ENCODE peak calls at places on chromosomes 5 and 9, in seven cellular contexts. One of them, this sample, is unnamed. For H3K27me3 and H3K36me3, the result is how much of the 10 kb centered on the place peaks cover.

GRCh38 chr5:177109810-177110209 is 23.1 kb downstream of the FGFR4 start:
- DNase-seq in WERI-Rb-1: no peak
- DNase-seq in PC-9: no peak
- DNase-seq in Peyer's patch: no peak
- DNase-seq in right atrium auricular region: no peak
- DNase-seq in fibroblast of lung: no peak
- DNase-seq in right lobe of liver: no peak
- DNase-seq in this sample: no peak

GRCh38 chr9:38388283-38389223 is 3.9 kb upstream of the ALDH1B1 start:
- DNase-seq in WERI-Rb-1: peak
- DNase-seq in PC-9: no peak
- DNase-seq in Peyer's patch: no peak
- DNase-seq in right atrium auricular region: no peak
- DNase-seq in fibroblast of lung: peak
- DNase-seq in right lobe of liver: peak
- DNase-seq in this sample: no peak

GRCh38 chr9:16515879-16516289 is 354.6 kb downstream of the BNC2 start:
- DNase-seq in WERI-Rb-1: no peak
- DNase-seq in PC-9: no peak
- DNase-seq in Peyer's patch: no peak
- DNase-seq in right atrium auricular region: no peak
- DNase-seq in fibroblast of lung: peak
- DNase-seq in right lobe of liver: no peak
- DNase-seq in this sample: peak

GRCh38 chr9:108991479-108991878 is 21.8 kb downstream of the CTNNAL1 start:
- DNase-seq in WERI-Rb-1: peak
- DNase-seq in PC-9: no peak
- DNase-seq in Peyer's patch: no peak
- DNase-seq in right atrium auricular region: no peak
- DNase-seq in fibroblast of lung: no peak
- DNase-seq in right lobe of liver: no peak
- DNase-seq in this sample: no peak

GRCh38 chr5:180783340-180784052 is 19.1 kb downstream of the MGAT1 start:
- DNase-seq in WERI-Rb-1: no peak
- DNase-seq in PC-9: no peak
- DNase-seq in Peyer's patch: no peak
- DNase-seq in right atrium auricular region: no peak
- DNase-seq in fibroblast of lung: no peak
- DNase-seq in right lobe of liver: no peak
- DNase-seq in this sample: no peak

GRCh38 chr5:2381861-2382260 is 369.6 kb downstream of the IRX2 start:
- DNase-seq in WERI-Rb-1: no peak
- DNase-seq in PC-9: no peak
- DNase-seq in Peyer's patch: no peak
- DNase-seq in right atrium auricular region: no peak
- DNase-seq in fibroblast of lung: no peak
- DNase-seq in right lobe of liver: no peak
- DNase-seq in this sample: no peak

GRCh38 chr9:122389799-122390481 is 19.1 kb downstream of the PTGS1 start:
- DNase-seq in WERI-Rb-1: no peak
- DNase-seq in PC-9: peak
- DNase-seq in Peyer's patch: peak
- DNase-seq in right atrium auricular region: peak
- DNase-seq in fibroblast of lung: no peak
- DNase-seq in right lobe of liver: no peak
- DNase-seq in this sample: peak

GRCh38 chr9:109519366-109519765 is 21.3 kb upstream of the PTPN3 start:
- DNase-seq in WERI-Rb-1: no peak
- DNase-seq in PC-9: no peak
- DNase-seq in Peyer's patch: no peak
- DNase-seq in right atrium auricular region: no peak
- DNase-seq in fibroblast of lung: no peak
- DNase-seq in right lobe of liver: no peak
- DNase-seq in this sample: no peak

GRCh38 chr5:145908206-145908945 is 28.0 kb upstream of the SH3RF2 start:
- DNase-seq in WERI-Rb-1: no peak
- DNase-seq in PC-9: no peak
- DNase-seq in Peyer's patch: no peak
- DNase-seq in right atrium auricular region: no peak
- DNase-seq in fibroblast of lung: no peak
- DNase-seq in right lobe of liver: no peak
- DNase-seq in this sample: peak

GRCh38 chr9:19967567-19968459 is 179.0 kb upstream of the SLC24A2 start:
- DNase-seq in WERI-Rb-1: peak
- DNase-seq in PC-9: no peak
- DNase-seq in Peyer's patch: no peak
- DNase-seq in right atrium auricular region: no peak
- DNase-seq in fibroblast of lung: no peak
- DNase-seq in right lobe of liver: no peak
- DNase-seq in this sample: peak

GRCh38 chr9:33884856-33885701 is 68.1 kb downstream of the UBE2R2 start:
- DNase-seq in WERI-Rb-1: no peak
- DNase-seq in PC-9: peak
- DNase-seq in Peyer's patch: no peak
- DNase-seq in right atrium auricular region: no peak
- DNase-seq in fibroblast of lung: peak
- DNase-seq in right lobe of liver: no peak
- DNase-seq in this sample: no peak

GRCh38 chr5:160486573-160486972 is 64.9 kb downstream of the PTTG1 start:
- DNase-seq in WERI-Rb-1: no peak
- DNase-seq in PC-9: no peak
- DNase-seq in Peyer's patch: peak
- DNase-seq in right atrium auricular region: no peak
- DNase-seq in fibroblast of lung: no peak
- DNase-seq in right lobe of liver: no peak
- DNase-seq in this sample: no peak

GRCh38 chr9:113631093-113631765 is 167.7 kb downstream of the RGS3 start:
- DNase-seq in WERI-Rb-1: no peak
- DNase-seq in PC-9: no peak
- DNase-seq in Peyer's patch: peak
- DNase-seq in right atrium auricular region: no peak
- DNase-seq in fibroblast of lung: no peak
- DNase-seq in right lobe of liver: no peak
- DNase-seq in this sample: peak

GRCh38 chr5:61280766-61281427 is 51.2 kb upstream of the ZSWIM6 start:
- DNase-seq in WERI-Rb-1: no peak
- DNase-seq in PC-9: no peak
- DNase-seq in Peyer's patch: peak
- DNase-seq in right atrium auricular region: no peak
- DNase-seq in fibroblast of lung: no peak
- DNase-seq in right lobe of liver: no peak
- DNase-seq in this sample: no peak

GRCh38 chr5:117621921-117622320 is 1047.3 kb upstream of the SEMA6A start:
- DNase-seq in WERI-Rb-1: no peak
- DNase-seq in PC-9: no peak
- DNase-seq in Peyer's patch: no peak
- DNase-seq in right atrium auricular region: no peak
- DNase-seq in fibroblast of lung: no peak
- DNase-seq in right lobe of liver: no peak
- DNase-seq in this sample: no peak

GRCh38 chr9:9521033-9521779 is 1091.6 kb downstream of the PTPRD start:
- DNase-seq in WERI-Rb-1: no peak
- DNase-seq in PC-9: no peak
- DNase-seq in Peyer's patch: no peak
- DNase-seq in right atrium auricular region: no peak
- DNase-seq in fibroblast of lung: no peak
- DNase-seq in right lobe of liver: no peak
- DNase-seq in this sample: no peak

GRCh38 chr5:154575869-154576806 is 98.1 kb upstream of the HAND1 start:
- DNase-seq in WERI-Rb-1: peak
- DNase-seq in PC-9: no peak
- DNase-seq in Peyer's patch: no peak
- DNase-seq in right atrium auricular region: no peak
- DNase-seq in fibroblast of lung: no peak
- DNase-seq in right lobe of liver: no peak
- DNase-seq in this sample: peak

GRCh38 chr9:2524601-2525000 is 97.0 kb upstream of the VLDLR start:
- DNase-seq in WERI-Rb-1: no peak
- DNase-seq in PC-9: no peak
- DNase-seq in Peyer's patch: no peak
- DNase-seq in right atrium auricular region: no peak
- DNase-seq in fibroblast of lung: no peak
- DNase-seq in right lobe of liver: no peak
- DNase-seq in this sample: no peak

GRCh38 chr9:91905958-91906585 is 44.0 kb downstream of the ROR2 start:
- DNase-seq in WERI-Rb-1: no peak
- DNase-seq in PC-9: peak
- DNase-seq in Peyer's patch: peak
- DNase-seq in right atrium auricular region: no peak
- DNase-seq in fibroblast of lung: no peak
- DNase-seq in right lobe of liver: no peak
- DNase-seq in this sample: no peak

GRCh38 chr5:1892211-1892610 is 9.5 kb upstream of the IRX4 start:
- DNase-seq in WERI-Rb-1: no peak
- DNase-seq in PC-9: no peak
- DNase-seq in Peyer's patch: no peak
- DNase-seq in right atrium auricular region: no peak
- DNase-seq in fibroblast of lung: no peak
- DNase-seq in right lobe of liver: peak
- DNase-seq in this sample: peak

GRCh38 chr5:21862986-21863385 is 990.2 kb downstream of the CDH12 start:
- DNase-seq in WERI-Rb-1: no peak
- DNase-seq in PC-9: no peak
- DNase-seq in Peyer's patch: no peak
- DNase-seq in right atrium auricular region: no peak
- DNase-seq in fibroblast of lung: no peak
- DNase-seq in right lobe of liver: no peak
- DNase-seq in this sample: no peak

GRCh38 chr5:7629559-7629958 is 221.4 kb downstream of the CFAP90 start:
- DNase-seq in WERI-Rb-1: peak
- DNase-seq in PC-9: no peak
- DNase-seq in Peyer's patch: no peak
- DNase-seq in right atrium auricular region: no peak
- DNase-seq in fibroblast of lung: no peak
- DNase-seq in right lobe of liver: no peak
- DNase-seq in this sample: no peak

GRCh38 chr5:138351056-138351455 is 1.4 kb upstream of the KDM3B start:
- DNase-seq in WERI-Rb-1: no peak
- DNase-seq in PC-9: no peak
- DNase-seq in Peyer's patch: no peak
- DNase-seq in right atrium auricular region: no peak
- DNase-seq in fibroblast of lung: peak
- DNase-seq in right lobe of liver: no peak
- DNase-seq in this sample: no peak
- H3K27me3 ChIP-seq in WERI-Rb-1: under half
- H3K27me3 ChIP-seq in PC-9: under half
- H3K27me3 ChIP-seq in Peyer's patch: under half
- H3K27me3 ChIP-seq in right atrium auricular region: under half
- H3K27me3 ChIP-seq in fibroblast of lung: under half
- H3K27me3 ChIP-seq in right lobe of liver: under half
- H3K27me3 ChIP-seq in this sample: under half

DNA sequence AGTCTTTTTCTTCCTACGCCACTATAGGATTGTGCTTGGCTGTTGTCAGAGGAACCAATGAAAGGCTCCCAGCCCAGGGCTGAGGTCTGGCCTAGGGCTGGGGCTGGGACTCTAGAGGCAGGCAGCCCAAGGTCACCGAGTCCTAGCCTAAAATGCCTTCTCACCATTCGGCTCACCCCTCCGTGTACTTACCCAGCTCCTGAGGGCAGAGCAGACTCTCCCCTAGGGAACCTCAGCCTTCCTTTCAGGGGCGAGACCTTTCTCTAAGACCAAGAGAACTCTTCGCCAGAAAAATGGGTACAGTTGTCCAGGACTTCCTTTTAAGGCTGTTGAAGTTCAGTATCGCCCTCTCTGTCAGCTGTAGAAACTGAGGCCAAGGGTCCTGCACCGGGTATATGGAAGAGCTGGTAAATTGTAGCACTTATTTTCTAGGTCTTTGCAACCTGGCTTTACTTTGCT is 1.7 kb upstream of the SPRY4 start:
- DNase-seq in WERI-Rb-1: no peak
- DNase-seq in PC-9: no peak
- DNase-seq in Peyer's patch: no peak
- DNase-seq in right atrium auricular region: no peak
- DNase-seq in fibroblast of lung: peak
- DNase-seq in right lobe of liver: no peak
- DNase-seq in this sample: no peak
- H3K4me3 ChIP-seq in WERI-Rb-1: peak
- H3K4me3 ChIP-seq in PC-9: peak
- H3K4me3 ChIP-seq in Peyer's patch: peak
- H3K4me3 ChIP-seq in right atrium auricular region: peak
- H3K4me3 ChIP-seq in fibroblast of lung: peak
- H3K4me3 ChIP-seq in right lobe of liver: peak
- H3K4me3 ChIP-seq in this sample: peak

DNA sequence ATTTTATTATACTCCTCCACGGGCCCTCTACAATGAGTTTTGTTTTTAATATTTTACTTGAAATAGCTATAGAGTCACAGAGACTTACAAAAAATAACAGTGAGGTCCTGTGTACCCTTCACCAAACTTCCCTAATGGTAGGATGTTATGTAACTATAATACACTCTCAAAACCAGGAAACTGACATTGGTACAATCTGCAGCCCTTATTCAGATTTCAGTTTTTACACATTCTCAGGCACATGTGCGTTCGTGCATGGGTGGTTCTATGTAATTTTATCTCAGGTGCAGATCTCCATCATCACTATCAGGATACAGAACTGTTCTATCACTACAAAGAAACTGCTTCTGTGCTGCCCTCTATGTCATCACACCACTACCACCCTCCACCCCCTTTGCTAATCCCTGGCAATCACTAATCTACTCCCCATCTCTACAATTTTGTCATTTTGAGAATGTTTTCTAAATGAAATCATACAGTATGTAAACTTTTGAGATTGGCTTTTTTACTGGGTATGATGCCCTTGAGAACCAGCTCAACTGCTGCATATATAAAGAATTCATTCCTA is 16.4 kb downstream of the RAB14 start:
- DNase-seq in WERI-Rb-1: no peak
- DNase-seq in PC-9: no peak
- DNase-seq in Peyer's patch: no peak
- DNase-seq in right atrium auricular region: no peak
- DNase-seq in fibroblast of lung: no peak
- DNase-seq in right lobe of liver: no peak
- DNase-seq in this sample: no peak
- H3K36me3 ChIP-seq in WERI-Rb-1: under half
- H3K36me3 ChIP-seq in PC-9: under half
- H3K36me3 ChIP-seq in Peyer's patch: under half
- H3K36me3 ChIP-seq in right atrium auricular region: under half
- H3K36me3 ChIP-seq in fibroblast of lung: under half
- H3K36me3 ChIP-seq in right lobe of liver: under half
- H3K36me3 ChIP-seq in this sample: under half

GRCh38 chr9:135693265-135693664 is 6.0 kb downstream of the SOHLH1 start:
- DNase-seq in WERI-Rb-1: no peak
- DNase-seq in PC-9: no peak
- DNase-seq in Peyer's patch: no peak
- DNase-seq in right atrium auricular region: no peak
- DNase-seq in fibroblast of lung: no peak
- DNase-seq in right lobe of liver: no peak
- DNase-seq in this sample: no peak
- H3K27me3 ChIP-seq in WERI-Rb-1: under half
- H3K27me3 ChIP-seq in PC-9: half or more
- H3K27me3 ChIP-seq in Peyer's patch: under half
- H3K27me3 ChIP-seq in right atrium auricular region: under half
- H3K27me3 ChIP-seq in fibroblast of lung: under half
- H3K27me3 ChIP-seq in right lobe of liver: under half
- H3K27me3 ChIP-seq in this sample: under half